ENCODE peak calls at places on chromosome 16, in four cellular contexts. One of them, this sample, is unnamed.

GRCh38 chr16:27317738-27318398 is 4.1 kb downstream of the IL4R start:
- DNase-seq in K562: no peak
- DNase-seq in GM12878: no peak
- DNase-seq in HepG2: no peak
- DNase-seq in this sample: no peak

GRCh38 chr16:48447940-48448536 is 62.8 kb upstream of the SIAH1 start:
- DNase-seq in HepG2: peak; percentile 64
- DNase-seq in K562: no peak
- DNase-seq in GM12878: no peak
- DNase-seq in this sample: no peak

GRCh38 chr16:22977294-22977697 is 163.3 kb downstream of the HS3ST2 start:
- DNase-seq in GM12878: no peak
- DNase-seq in K562: no peak
- DNase-seq in HepG2: peak; percentile 39
- DNase-seq in this sample: peak; percentile 72

GRCh38 chr16:63289834-63290460 is 1253.7 kb upstream of the CDH8 start:
- DNase-seq in GM12878: no peak
- DNase-seq in HepG2: peak; percentile 44
- DNase-seq in K562: peak; percentile 14
- DNase-seq in this sample: peak; percentile 80

GRCh38 chr16:14186007-14186953 is 115.2 kb downstream of the MRTFB start:
- DNase-seq in HepG2: no peak
- DNase-seq in GM12878: no peak
- DNase-seq in K562: no peak
- DNase-seq in this sample: peak; percentile 71

GRCh38 chr16:4685292-4685691 is 8.1 kb upstream of the NUDT16L1 start:
- DNase-seq in GM12878: no peak
- DNase-seq in HepG2: no peak
- DNase-seq in K562: no peak
- DNase-seq in this sample: no peak

GRCh38 chr16:87723224-87723619 is 42.6 kb downstream of the KLHDC4 start:
- DNase-seq in HepG2: no peak
- DNase-seq in GM12878: peak; percentile 58
- DNase-seq in K562: peak; percentile 64
- DNase-seq in this sample: no peak

GRCh38 chr16:73204359-73205152 is 156.6 kb upstream of the ZFHX3 start:
- DNase-seq in K562: no peak
- DNase-seq in GM12878: no peak
- DNase-seq in HepG2: no peak
- DNase-seq in this sample: no peak

GRCh38 chr16:21104124-21104860 is 46.4 kb downstream of the DNAH3 start:
- DNase-seq in K562: no peak
- DNase-seq in GM12878: no peak
- DNase-seq in HepG2: no peak
- DNase-seq in this sample: no peak

GRCh38 chr16:3838600-3839401 is 41.7 kb downstream of the CREBBP start:
- DNase-seq in HepG2: no peak
- DNase-seq in GM12878: no peak
- DNase-seq in K562: no peak
- DNase-seq in this sample: no peak

GRCh38 chr16:85227924-85228462 is 115.7 kb upstream of the CIBAR2 start:
- DNase-seq in HepG2: no peak
- DNase-seq in K562: peak; percentile 52
- DNase-seq in GM12878: no peak
- DNase-seq in this sample: peak; percentile 49

GRCh38 chr16:11792404-11793260 is 4.4 kb downstream of the ZC3H7A start:
- DNase-seq in GM12878: no peak
- DNase-seq in K562: no peak
- DNase-seq in HepG2: peak; percentile 70
- DNase-seq in this sample: no peak

GRCh38 chr16:53775821-53776431 is 72.0 kb downstream of the FTO start:
- DNase-seq in K562: no peak
- DNase-seq in GM12878: no peak
- DNase-seq in HepG2: peak; percentile 80
- DNase-seq in this sample: peak; percentile 47

GRCh38 chr16:79599256-79599836 is 1.2 kb downstream of the MAF start:
- DNase-seq in GM12878: no peak
- DNase-seq in K562: no peak
- DNase-seq in HepG2: no peak
- DNase-seq in this sample: peak; percentile 45

DNA sequence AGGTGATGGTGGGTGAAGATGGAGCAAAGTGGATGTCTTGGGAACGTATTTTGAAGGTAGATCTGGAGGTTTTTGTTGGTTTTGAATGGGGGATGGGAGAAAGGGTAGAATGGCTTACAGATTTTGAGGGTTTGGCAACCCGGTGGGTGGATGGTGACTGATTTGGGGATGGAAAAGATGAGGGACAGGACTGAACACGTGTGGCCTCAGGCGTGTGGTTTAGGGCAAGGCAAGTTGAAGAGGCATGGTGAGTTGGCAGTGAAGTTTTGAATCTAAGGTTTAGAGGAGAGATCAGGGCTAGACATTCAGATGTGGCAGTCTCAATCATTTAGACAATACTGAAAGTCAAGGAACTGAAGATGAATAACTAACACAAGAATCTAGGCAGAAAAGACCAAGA is 5.0 kb upstream of the DCTPP1 start:
- DNase-seq in GM12878: no peak
- DNase-seq in K562: no peak
- DNase-seq in HepG2: no peak
- DNase-seq in this sample: no peak
- TF ChIP-seq REST in GM12878: no peak
- TF ChIP-seq REST in K562: no peak
- TF ChIP-seq REST in HepG2: no peak
- TF ChIP-seq REST in this sample: no peak

DNA sequence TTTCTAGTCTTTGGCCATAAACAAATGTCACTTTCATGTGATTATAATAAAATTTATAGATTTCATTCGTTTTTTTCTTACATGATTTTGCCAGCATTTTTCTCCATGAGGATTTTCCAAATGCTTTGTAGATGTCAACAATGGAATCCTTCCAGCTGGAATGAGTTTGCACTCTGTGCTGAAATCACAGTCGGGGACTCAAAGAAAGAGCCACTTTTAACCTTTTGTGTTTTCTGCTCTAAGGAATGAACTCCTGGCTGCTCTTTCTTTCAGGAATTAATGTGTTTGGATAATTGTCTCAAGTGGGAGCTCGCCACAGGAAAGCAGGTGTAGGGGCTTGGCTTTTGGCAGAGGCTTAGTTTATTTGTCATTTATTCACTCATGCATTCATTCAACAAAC is 372.3 kb upstream of the SALL1 start:
- DNase-seq in K562: no peak
- DNase-seq in GM12878: no peak
- DNase-seq in HepG2: no peak
- DNase-seq in this sample: no peak
- TF ChIP-seq CREB1 in K562: no peak
- TF ChIP-seq CREB1 in GM12878: no peak
- TF ChIP-seq CREB1 in HepG2: no peak
- TF ChIP-seq CREB1 in this sample: no peak

GRCh38 chr16:74291577-74292208 is 4.9 kb upstream of the PSMD7 start:
- DNase-seq in GM12878: no peak
- DNase-seq in HepG2: no peak
- DNase-seq in K562: no peak
- DNase-seq in this sample: no peak

GRCh38 chr16:74296465-74297295 is at the start of gene PSMD7:
- DNase-seq in GM12878: peak; percentile 40
- DNase-seq in HepG2: peak; percentile 92
- DNase-seq in K562: peak; percentile 88
- DNase-seq in this sample: peak; percentile 96

GRCh38 chr16:74297296-74297665 is 667 bp downstream of the PSMD7 start:
- DNase-seq in HepG2: peak; percentile 24
- DNase-seq in GM12878: no peak
- DNase-seq in K562: no peak
- DNase-seq in this sample: peak; percentile 51

GRCh38 chr16:74298104-74298503 is 1.5 kb downstream of the PSMD7 start:
- DNase-seq in GM12878: no peak
- DNase-seq in HepG2: no peak
- DNase-seq in K562: no peak
- DNase-seq in this sample: no peak

DNA sequence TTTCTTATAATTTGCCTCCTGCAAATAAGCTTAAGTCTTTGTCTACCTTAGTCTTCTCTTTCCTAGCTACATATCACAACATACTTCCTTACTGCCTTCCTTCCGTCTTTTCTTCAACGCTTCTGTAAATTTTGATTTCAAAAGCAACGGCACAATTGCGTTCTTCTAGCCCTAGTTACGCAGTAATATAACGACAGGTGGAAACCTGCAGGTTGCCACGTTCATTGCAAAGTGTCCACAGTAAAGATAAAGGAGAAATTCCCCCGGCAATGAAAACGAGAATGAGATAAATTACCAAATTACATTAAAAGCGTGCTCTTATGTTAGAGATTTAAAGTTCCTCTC is 522 bp upstream of the PSMD7 start:
- DNase-seq in GM12878: no peak
- DNase-seq in K562: no peak
- DNase-seq in HepG2: no peak
- DNase-seq in this sample: peak; percentile 11
- TF ChIP-seq REST in GM12878: no peak
- TF ChIP-seq REST in K562: no peak
- TF ChIP-seq REST in HepG2: no peak
- TF ChIP-seq REST in this sample: no peak

GRCh38 chr16:58098207-58099096 is 30.7 kb downstream of the CFAP20 start:
- DNase-seq in K562: no peak
- DNase-seq in GM12878: no peak
- DNase-seq in HepG2: no peak
- DNase-seq in this sample: no peak
- TF ChIP-seq CREB1 in K562: no peak
- TF ChIP-seq CREB1 in GM12878: no peak
- TF ChIP-seq CREB1 in HepG2: no peak
- TF ChIP-seq CREB1 in this sample: no peak

GRCh38 chr16:57305159-57305811 is 20.8 kb upstream of the PLLP start:
- DNase-seq in HepG2: peak; percentile 65
- DNase-seq in GM12878: no peak
- DNase-seq in K562: no peak
- DNase-seq in this sample: no peak
- TF ChIP-seq REST in HepG2: no peak
- TF ChIP-seq REST in GM12878: no peak
- TF ChIP-seq REST in K562: no peak
- TF ChIP-seq REST in this sample: no peak

DNA sequence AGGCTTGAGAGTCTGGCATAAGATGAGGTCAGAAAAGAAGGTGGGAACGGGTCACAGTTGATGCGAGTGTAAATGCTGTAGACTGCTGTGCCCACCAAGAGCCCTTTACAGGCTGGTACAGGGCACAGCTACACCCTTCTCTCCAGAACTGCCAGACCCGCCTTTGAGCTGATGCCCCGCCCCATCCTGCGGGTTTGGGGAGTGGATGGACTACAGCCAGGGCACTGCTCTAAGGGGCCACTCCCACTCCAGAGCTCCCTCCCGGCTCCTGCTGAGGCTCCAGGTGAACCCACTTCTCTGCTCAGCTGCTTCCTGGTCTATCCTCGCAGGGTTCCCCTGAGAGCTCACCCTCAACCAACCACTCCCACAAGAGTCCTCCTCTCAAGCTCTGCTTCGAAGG is 12.3 kb downstream of the MEIOB start:
- DNase-seq in K562: peak; percentile 23
- DNase-seq in GM12878: no peak
- DNase-seq in HepG2: no peak
- DNase-seq in this sample: peak; percentile 20
- TF ChIP-seq CREB1 in K562: no peak
- TF ChIP-seq CREB1 in GM12878: no peak
- TF ChIP-seq CREB1 in HepG2: no peak
- TF ChIP-seq CREB1 in this sample: no peak